ENCODE peak calls at places on chromosomes 13 and 19, in five cellular contexts. One of them, this sample, is unnamed.
A peak's percentile ranks its signal among the peaks of the same experiment; 100 is the strongest.

GRCh38 chr19:58009666-58010301 is 7.2 kb upstream of the ZNF606 start:
- DNase-seq in A172: no peak
- DNase-seq in left ventricle myocardium superior: peak; percentile 93
- DNase-seq in stimulated activated CD8-positive, alpha-beta memory T cell treated with anti-CD3 and anti-CD28 coated beads, Interleukin-7, amount 100 ng/mL, for 48 hours: peak; percentile 41
- DNase-seq in pancreas: peak; percentile 68
- DNase-seq in this sample: peak; percentile 30

GRCh38 chr13:75366380-75367280 is 115.3 kb downstream of the TBC1D4 start:
- DNase-seq in A172: no peak
- DNase-seq in pancreas: no peak
- DNase-seq in left ventricle myocardium superior: no peak
- DNase-seq in stimulated activated CD8-positive, alpha-beta memory T cell treated with anti-CD3 and anti-CD28 coated beads, Interleukin-7, amount 100 ng/mL, for 48 hours: no peak
- DNase-seq in this sample: no peak

GRCh38 chr13:80251403-80251802 is 89.5 kb downstream of the SPRY2 start:
- DNase-seq in stimulated activated CD8-positive, alpha-beta memory T cell treated with anti-CD3 and anti-CD28 coated beads, Interleukin-7, amount 100 ng/mL, for 48 hours: no peak
- DNase-seq in pancreas: no peak
- DNase-seq in A172: peak; percentile 47
- DNase-seq in left ventricle myocardium superior: no peak
- DNase-seq in this sample: no peak

GRCh38 chr13:89695343-89696257 is 1651.9 kb upstream of the MIR17HG start:
- DNase-seq in pancreas: peak; percentile 13
- DNase-seq in stimulated activated CD8-positive, alpha-beta memory T cell treated with anti-CD3 and anti-CD28 coated beads, Interleukin-7, amount 100 ng/mL, for 48 hours: no peak
- DNase-seq in left ventricle myocardium superior: no peak
- DNase-seq in A172: peak; percentile 58
- DNase-seq in this sample: no peak

GRCh38 chr13:77222000-77222690 is 104.7 kb downstream of the MYCBP2 start:
- DNase-seq in pancreas: no peak
- DNase-seq in stimulated activated CD8-positive, alpha-beta memory T cell treated with anti-CD3 and anti-CD28 coated beads, Interleukin-7, amount 100 ng/mL, for 48 hours: no peak
- DNase-seq in left ventricle myocardium superior: no peak
- DNase-seq in A172: no peak
- DNase-seq in this sample: no peak

GRCh38 chr13:114077938-114078335 is 54.5 kb downstream of the RASA3 start:
- DNase-seq in left ventricle myocardium superior: peak; percentile 59
- DNase-seq in stimulated activated CD8-positive, alpha-beta memory T cell treated with anti-CD3 and anti-CD28 coated beads, Interleukin-7, amount 100 ng/mL, for 48 hours: no peak
- DNase-seq in pancreas: no peak
- DNase-seq in A172: no peak
- DNase-seq in this sample: no peak

GRCh38 chr19:866769-867300 is 7.4 kb downstream of the CFD start:
- DNase-seq in stimulated activated CD8-positive, alpha-beta memory T cell treated with anti-CD3 and anti-CD28 coated beads, Interleukin-7, amount 100 ng/mL, for 48 hours: no peak
- DNase-seq in left ventricle myocardium superior: peak; percentile 38
- DNase-seq in A172: no peak
- DNase-seq in pancreas: no peak
- DNase-seq in this sample: no peak

GRCh38 chr13:55615080-55615479 is 1525.6 kb upstream of the PRR20A start:
- DNase-seq in stimulated activated CD8-positive, alpha-beta memory T cell treated with anti-CD3 and anti-CD28 coated beads, Interleukin-7, amount 100 ng/mL, for 48 hours: no peak
- DNase-seq in A172: no peak
- DNase-seq in pancreas: no peak
- DNase-seq in left ventricle myocardium superior: no peak
- DNase-seq in this sample: no peak

GRCh38 chr19:42601811-42602443 is 7.2 kb upstream of the CEACAM8 start:
- DNase-seq in stimulated activated CD8-positive, alpha-beta memory T cell treated with anti-CD3 and anti-CD28 coated beads, Interleukin-7, amount 100 ng/mL, for 48 hours: no peak
- DNase-seq in pancreas: no peak
- DNase-seq in left ventricle myocardium superior: no peak
- DNase-seq in A172: peak; percentile 35
- DNase-seq in this sample: no peak

GRCh38 chr19:38308006-38308766 is 4.1 kb downstream of the C19orf33 start:
- DNase-seq in A172: no peak
- DNase-seq in left ventricle myocardium superior: no peak
- DNase-seq in stimulated activated CD8-positive, alpha-beta memory T cell treated with anti-CD3 and anti-CD28 coated beads, Interleukin-7, amount 100 ng/mL, for 48 hours: no peak
- DNase-seq in pancreas: no peak
- DNase-seq in this sample: no peak

GRCh38 chr13:32545083-32545482 is 6.5 kb upstream of the N4BP2L2 start:
- DNase-seq in A172: no peak
- DNase-seq in pancreas: no peak
- DNase-seq in stimulated activated CD8-positive, alpha-beta memory T cell treated with anti-CD3 and anti-CD28 coated beads, Interleukin-7, amount 100 ng/mL, for 48 hours: no peak
- DNase-seq in left ventricle myocardium superior: no peak
- DNase-seq in this sample: no peak

GRCh38 chr19:9323557-9323918 is 441 bp upstream of the ZNF559 start:
- DNase-seq in left ventricle myocardium superior: peak; percentile 75
- DNase-seq in stimulated activated CD8-positive, alpha-beta memory T cell treated with anti-CD3 and anti-CD28 coated beads, Interleukin-7, amount 100 ng/mL, for 48 hours: no peak
- DNase-seq in pancreas: peak; percentile 44
- DNase-seq in A172: peak; percentile 83
- DNase-seq in this sample: peak; percentile 46

GRCh38 chr13:21771075-21771474 is 100.2 kb downstream of the FGF9 start:
- DNase-seq in A172: no peak
- DNase-seq in stimulated activated CD8-positive, alpha-beta memory T cell treated with anti-CD3 and anti-CD28 coated beads, Interleukin-7, amount 100 ng/mL, for 48 hours: no peak
- DNase-seq in pancreas: no peak
- DNase-seq in left ventricle myocardium superior: no peak
- DNase-seq in this sample: no peak

GRCh38 chr13:108728370-108728769 is 99.0 kb downstream of the MYO16 start:
- DNase-seq in left ventricle myocardium superior: no peak
- DNase-seq in stimulated activated CD8-positive, alpha-beta memory T cell treated with anti-CD3 and anti-CD28 coated beads, Interleukin-7, amount 100 ng/mL, for 48 hours: no peak
- DNase-seq in pancreas: no peak
- DNase-seq in A172: peak; percentile 12
- DNase-seq in this sample: no peak

GRCh38 chr13:65057986-65058385 is 2172.2 kb downstream of the PCDH9 start:
- DNase-seq in left ventricle myocardium superior: no peak
- DNase-seq in A172: no peak
- DNase-seq in pancreas: no peak
- DNase-seq in stimulated activated CD8-positive, alpha-beta memory T cell treated with anti-CD3 and anti-CD28 coated beads, Interleukin-7, amount 100 ng/mL, for 48 hours: no peak
- DNase-seq in this sample: no peak

GRCh38 chr13:98839826-98840769 is 87.6 kb upstream of the SLC15A1 start:
- DNase-seq in pancreas: peak; percentile 39
- DNase-seq in left ventricle myocardium superior: peak; percentile 73
- DNase-seq in A172: peak; percentile 74
- DNase-seq in stimulated activated CD8-positive, alpha-beta memory T cell treated with anti-CD3 and anti-CD28 coated beads, Interleukin-7, amount 100 ng/mL, for 48 hours: no peak
- DNase-seq in this sample: peak; percentile 20

GRCh38 chr19:36547001-36547732 is 19.1 kb upstream of the ZNF260 start:
- DNase-seq in left ventricle myocardium superior: no peak
- DNase-seq in A172: no peak
- DNase-seq in stimulated activated CD8-positive, alpha-beta memory T cell treated with anti-CD3 and anti-CD28 coated beads, Interleukin-7, amount 100 ng/mL, for 48 hours: no peak
- DNase-seq in pancreas: no peak
- DNase-seq in this sample: no peak

GRCh38 chr13:44576396-44577235 is 486 bp upstream of the TSC22D1 start:
- DNase-seq in pancreas: peak; percentile 19
- DNase-seq in left ventricle myocardium superior: peak; percentile 52
- DNase-seq in A172: no peak
- DNase-seq in stimulated activated CD8-positive, alpha-beta memory T cell treated with anti-CD3 and anti-CD28 coated beads, Interleukin-7, amount 100 ng/mL, for 48 hours: no peak
- DNase-seq in this sample: no peak

GRCh38 chr19:47464619-47465018 is 7.1 kb downstream of the SLC8A2 start:
- DNase-seq in left ventricle myocardium superior: no peak
- DNase-seq in stimulated activated CD8-positive, alpha-beta memory T cell treated with anti-CD3 and anti-CD28 coated beads, Interleukin-7, amount 100 ng/mL, for 48 hours: no peak
- DNase-seq in pancreas: no peak
- DNase-seq in A172: no peak
- DNase-seq in this sample: no peak

GRCh38 chr13:46498650-46499049 is 54.3 kb upstream of the LRCH1 start:
- DNase-seq in A172: no peak
- DNase-seq in left ventricle myocardium superior: no peak
- DNase-seq in pancreas: no peak
- DNase-seq in stimulated activated CD8-positive, alpha-beta memory T cell treated with anti-CD3 and anti-CD28 coated beads, Interleukin-7, amount 100 ng/mL, for 48 hours: no peak
- DNase-seq in this sample: no peak

GRCh38 chr19:34332027-34332786 is 32.8 kb upstream of the GPI start:
- DNase-seq in left ventricle myocardium superior: no peak
- DNase-seq in stimulated activated CD8-positive, alpha-beta memory T cell treated with anti-CD3 and anti-CD28 coated beads, Interleukin-7, amount 100 ng/mL, for 48 hours: no peak
- DNase-seq in pancreas: no peak
- DNase-seq in A172: no peak
- DNase-seq in this sample: no peak

GRCh38 chr19:56350416-56351045 is 35.9 kb upstream of the ZSCAN5A start:
- DNase-seq in A172: peak; percentile 65
- DNase-seq in stimulated activated CD8-positive, alpha-beta memory T cell treated with anti-CD3 and anti-CD28 coated beads, Interleukin-7, amount 100 ng/mL, for 48 hours: no peak
- DNase-seq in pancreas: peak; percentile 13
- DNase-seq in left ventricle myocardium superior: no peak
- DNase-seq in this sample: peak; percentile 4

GRCh38 chr13:99969934-99970760 is 1.4 kb downstream of the ZIC5 start:
- DNase-seq in A172: peak; percentile 53
- DNase-seq in left ventricle myocardium superior: no peak
- DNase-seq in stimulated activated CD8-positive, alpha-beta memory T cell treated with anti-CD3 and anti-CD28 coated beads, Interleukin-7, amount 100 ng/mL, for 48 hours: no peak
- DNase-seq in pancreas: no peak
- DNase-seq in this sample: no peak

GRCh38 chr13:71935166-71935840 is 68.3 kb upstream of the DACH1 start:
- DNase-seq in pancreas: no peak
- DNase-seq in left ventricle myocardium superior: no peak
- DNase-seq in stimulated activated CD8-positive, alpha-beta memory T cell treated with anti-CD3 and anti-CD28 coated beads, Interleukin-7, amount 100 ng/mL, for 48 hours: no peak
- DNase-seq in A172: no peak
- DNase-seq in this sample: no peak

GRCh38 chr13:36362251-36362650 is 16.1 kb upstream of the SPART start:
- DNase-seq in pancreas: no peak
- DNase-seq in left ventricle myocardium superior: no peak
- DNase-seq in A172: peak; percentile 25
- DNase-seq in stimulated activated CD8-positive, alpha-beta memory T cell treated with anti-CD3 and anti-CD28 coated beads, Interleukin-7, amount 100 ng/mL, for 48 hours: no peak
- DNase-seq in this sample: no peak

GRCh38 chr13:41054212-41054877 is 7.0 kb upstream of the WBP4 start:
- DNase-seq in pancreas: no peak
- DNase-seq in left ventricle myocardium superior: no peak
- DNase-seq in A172: peak; percentile 66
- DNase-seq in stimulated activated CD8-positive, alpha-beta memory T cell treated with anti-CD3 and anti-CD28 coated beads, Interleukin-7, amount 100 ng/mL, for 48 hours: no peak
- DNase-seq in this sample: no peak